ENCODE peak calls at places on chromosomes 3 and 15, in seven cellular contexts. Q is iPS DF 6.9; J is cerebellum; V is AML-193; H is C1 segment of cervical spinal cord; Y is NCI-H1105 treated with DMSO at 0.1 percent for 48 hours; T is activated CD8-positive, alpha-beta memory T cell treated with anti-CD3 and anti-CD28 coated beads for 24 hours. N is an unnamed sample.

GRCh38 chr3:114674041-114674440 is 380.2 kb downstream of the TIGIT start:
- DNase-seq in Y (no peak), Q (no peak), T (no peak), V (no peak), J (no peak), H (no peak), N (no peak)

GRCh38 chr15:93321881-93322282 is 232.9 kb upstream of the RGMA start:
- DNase-seq in Y (no peak), Q (no peak), J (no peak), V (no peak), H (no peak), T (no peak), N (no peak)

GRCh38 chr15:47405768-47406167 is 311.5 kb upstream of the SEMA6D start:
- DNase-seq in H (no peak), T (no peak), J (no peak), Q (no peak), V (no peak), Y (no peak), N (no peak)

GRCh38 chr3:49020335-49021212 is 1.3 kb upstream of the NDUFAF3 start:
- DNase-seq in H (no peak), J (no peak), Y (no peak), T (peak), V (peak), Q (no peak), N (no peak)

GRCh38 chr3:160869825-160870224 is 113.8 kb downstream of the PPM1L start:
- DNase-seq in V (peak), Q (no peak), Y (peak), J (peak), T (no peak), H (no peak), N (peak)

GRCh38 chr3:134852893-134853351 is 57.9 kb downstream of the EPHB1 start:
- DNase-seq in H (no peak), J (no peak), V (no peak), Y (no peak), Q (no peak), T (no peak), N (no peak)

GRCh38 chr15:51038258-51039042 is 56.3 kb downstream of the TNFAIP8L3 start:
- DNase-seq in H (no peak), V (no peak), Q (no peak), J (no peak), T (no peak), Y (no peak), N (no peak)

GRCh38 chr3:146466596-146466995 is 2.8 kb downstream of the PLSCR2 start:
- DNase-seq in T (no peak), V (no peak), Y (no peak), J (no peak), H (no peak), Q (no peak), N (no peak)

GRCh38 chr3:127041264-127041820 is 58.4 kb downstream of the PLXNA1 start:
- DNase-seq in J (no peak), Q (no peak), V (no peak), H (no peak), T (no peak), Y (no peak), N (no peak)

GRCh38 chr15:57172925-57173324 is 203.4 kb upstream of the CGNL1 start:
- DNase-seq in T (no peak), V (no peak), H (no peak), Y (no peak), Q (no peak), J (no peak), N (no peak)

GRCh38 chr3:189853906-189854305 is 222.7 kb downstream of the TP63 start:
- DNase-seq in J (no peak), Y (no peak), V (no peak), T (no peak), Q (no peak), H (no peak), N (no peak)

GRCh38 chr3:6622260-6622659 is 238.7 kb upstream of the GRM7 start:
- DNase-seq in V (no peak), T (no peak), J (no peak), Q (no peak), H (no peak), Y (no peak), N (no peak)

GRCh38 chr15:68642491-68642845 is 63.7 kb downstream of the CORO2B start:
- DNase-seq in Q (no peak), T (no peak), H (no peak), Y (no peak), J (no peak), V (no peak), N (no peak)

GRCh38 chr3:194384156-194384555 is 14.6 kb upstream of the LRRC15 start:
- DNase-seq in H (no peak), Y (no peak), J (no peak), V (no peak), Q (no peak), T (no peak), N (no peak)

GRCh38 chr3:171977860-171978259 is 61.5 kb upstream of the FNDC3B start:
- DNase-seq in Q (no peak), H (no peak), T (no peak), J (no peak), Y (no peak), V (peak), N (no peak)

GRCh38 chr15:33150516-33150915 is 44.0 kb downstream of the FMN1 start:
- DNase-seq in H (no peak), J (no peak), V (no peak), Q (no peak), Y (no peak), T (no peak), N (no peak)

GRCh38 chr3:151558621-151559020 is 97.8 kb upstream of the IGSF10 start:
- DNase-seq in J (no peak), V (no peak), Q (no peak), T (no peak), Y (no peak), H (no peak), N (no peak)

GRCh38 chr15:53506370-53506769 is 253.1 kb downstream of the WDR72 start:
- DNase-seq in Q (no peak), H (no peak), V (no peak), T (no peak), J (no peak), Y (no peak), N (no peak)

GRCh38 chr15:25900901-25901300 is 37.8 kb upstream of the ATP10A start:
- DNase-seq in Y (no peak), Q (no peak), H (no peak), V (no peak), J (no peak), T (no peak), N (no peak)

GRCh38 chr15:31516459-31516858 is 189.8 kb downstream of the KLF13 start:
- DNase-seq in V (no peak), Y (no peak), J (no peak), H (no peak), T (peak), Q (no peak), N (no peak)

GRCh38 chr3:45455040-45455439 is 66.7 kb downstream of the LARS2 start:
- DNase-seq in H (no peak), J (no peak), V (no peak), Q (no peak), Y (no peak), T (no peak), N (no peak)

GRCh38 chr15:57547243-57547755 is 44.4 kb upstream of the MYZAP start:
- DNase-seq in T (no peak), V (no peak), H (no peak), Y (no peak), J (no peak), Q (no peak), N (no peak)

GRCh38 chr15:68203956-68204355 is 1.2 kb downstream of the CALML4 start:
- DNase-seq in V (no peak), J (no peak), Q (no peak), H (no peak), T (no peak), Y (no peak), N (no peak)

GRCh38 chr3:149844073-149844472 is 31.1 kb downstream of the RNF13 start:
- DNase-seq in H (no peak), V (no peak), Q (no peak), Y (no peak), J (no peak), T (no peak), N (no peak)

GRCh38 chr3:126551839-126552687 is 6.7 kb downstream of the C3orf22 start:
- DNase-seq in T (peak), H (no peak), Y (no peak), J (peak), V (no peak), Q (no peak), N (no peak)

GRCh38 chr3:113227146-113227545 is 15.8 kb downstream of the BOC start:
- DNase-seq in H (no peak), Q (no peak), Y (no peak), T (no peak), J (no peak), V (no peak), N (no peak)

GRCh38 chr15:32669870-32670623 is 28.5 kb downstream of the SCG5 start:
- DNase-seq in J (no peak), Y (no peak), T (no peak), Q (no peak), V (no peak), H (peak), N (no peak)

GRCh38 chr3:50299929-50300680 is 900 bp upstream of the HYAL3 start:
- DNase-seq in H (peak), V (peak), Y (no peak), T (no peak), J (peak), Q (no peak), N (peak)

GRCh38 chr3:98779936-98780335 is 16.8 kb downstream of the ST3GAL6 start:
- DNase-seq in T (no peak), Y (no peak), V (no peak), Q (no peak), H (no peak), J (no peak), N (no peak)

GRCh38 chr3:42802876-42803799 is 1.2 kb downstream of the HIGD1A start:
- DNase-seq in H (no peak), Y (no peak), J (peak), T (no peak), V (peak), Q (no peak), N (no peak)

GRCh38 chr15:65611888-65612615 is 1.1 kb upstream of the INTS14 start:
- DNase-seq in T (no peak), J (no peak), Y (no peak), Q (no peak), H (no peak), V (no peak), N (no peak)

GRCh38 chr3:49016414-49017228 is 1.8 kb downstream of the DALRD3 start:
- DNase-seq in Y (no peak), H (no peak), Q (no peak), V (no peak), T (peak), J (no peak), N (no peak)

GRCh38 chr15:68383161-68384074 is 48.5 kb downstream of the ITGA11 start:
- DNase-seq in V (peak), Q (peak), H (no peak), Y (peak), J (peak), T (peak), N (peak)

GRCh38 chr3:38297947-38298711 is 16.0 kb downstream of the SLC22A14 start:
- DNase-seq in Q (no peak), Y (no peak), J (peak), T (peak), H (no peak), V (peak), N (peak)

GRCh38 chr3:194675680-194676079 is 3.7 kb upstream of the LSG1 start:
- DNase-seq in V (no peak), Y (no peak), T (no peak), H (no peak), J (no peak), Q (no peak), N (no peak)

GRCh38 chr3:146390006-146390772 is 79.2 kb downstream of the PLSCR2 start:
- DNase-seq in Q (no peak), Y (no peak), H (no peak), V (no peak), J (no peak), T (no peak), N (no peak)